ENCODE peak calls at places on chromosome 9, in nine cellular contexts. One of them, this sample, is unnamed.
A peak's percentile ranks its signal among the peaks of the same experiment; 100 is the strongest.

GRCh38 chr9:15430920-15431844 is 8.5 kb downstream of the SNAPC3 start:
- DNase-seq in left ventricle myocardium inferior: no peak
- DNase-seq in endothelial cell: no peak
- DNase-seq in heart left ventricle: no peak
- DNase-seq in AG10803: no peak
- DNase-seq in tibial nerve: no peak
- DNase-seq in transverse colon: peak; percentile 41
- DNase-seq in upper lobe of right lung: no peak
- DNase-seq in DND-41: no peak
- DNase-seq in this sample: no peak

GRCh38 chr9:105957830-105958229 is 263.5 kb downstream of the TMEM38B start:
- DNase-seq in left ventricle myocardium inferior: no peak
- DNase-seq in endothelial cell: no peak
- DNase-seq in heart left ventricle: no peak
- DNase-seq in AG10803: no peak
- DNase-seq in tibial nerve: no peak
- DNase-seq in transverse colon: no peak
- DNase-seq in upper lobe of right lung: no peak
- DNase-seq in DND-41: no peak
- DNase-seq in this sample: peak; percentile 3

GRCh38 chr9:126630458-126631237 is 16.9 kb downstream of the LMX1B start:
- DNase-seq in left ventricle myocardium inferior: no peak
- DNase-seq in endothelial cell: no peak
- DNase-seq in heart left ventricle: no peak
- DNase-seq in AG10803: no peak
- DNase-seq in tibial nerve: no peak
- DNase-seq in transverse colon: no peak
- DNase-seq in upper lobe of right lung: no peak
- DNase-seq in DND-41: no peak
- DNase-seq in this sample: no peak

GRCh38 chr9:118401551-118401950 is 697.3 kb downstream of the TLR4 start:
- DNase-seq in left ventricle myocardium inferior: no peak
- DNase-seq in endothelial cell: no peak
- DNase-seq in heart left ventricle: no peak
- DNase-seq in AG10803: no peak
- DNase-seq in tibial nerve: no peak
- DNase-seq in transverse colon: no peak
- DNase-seq in upper lobe of right lung: no peak
- DNase-seq in DND-41: no peak
- DNase-seq in this sample: no peak

GRCh38 chr9:75086443-75087278 is 1.3 kb downstream of the NMRK1 start:
- DNase-seq in left ventricle myocardium inferior: peak; percentile 18
- DNase-seq in endothelial cell: no peak
- DNase-seq in heart left ventricle: no peak
- DNase-seq in AG10803: no peak
- DNase-seq in tibial nerve: no peak
- DNase-seq in transverse colon: peak; percentile 39
- DNase-seq in upper lobe of right lung: peak; percentile 74
- DNase-seq in DND-41: no peak
- DNase-seq in this sample: no peak

GRCh38 chr9:70156729-70157128 is 102.0 kb upstream of the SMC5 start:
- DNase-seq in left ventricle myocardium inferior: no peak
- DNase-seq in endothelial cell: no peak
- DNase-seq in heart left ventricle: no peak
- DNase-seq in AG10803: peak; percentile 38
- DNase-seq in tibial nerve: no peak
- DNase-seq in transverse colon: no peak
- DNase-seq in upper lobe of right lung: no peak
- DNase-seq in DND-41: no peak
- DNase-seq in this sample: no peak

GRCh38 chr9:96484521-96484931 is 34.6 kb downstream of the HABP4 start:
- DNase-seq in left ventricle myocardium inferior: no peak
- DNase-seq in endothelial cell: no peak
- DNase-seq in heart left ventricle: no peak
- DNase-seq in AG10803: peak; percentile 38
- DNase-seq in tibial nerve: no peak
- DNase-seq in transverse colon: no peak
- DNase-seq in upper lobe of right lung: no peak
- DNase-seq in DND-41: no peak
- DNase-seq in this sample: no peak

GRCh38 chr9:130823435-130823834 is 11.6 kb upstream of the ABL1 start:
- DNase-seq in left ventricle myocardium inferior: no peak
- DNase-seq in endothelial cell: no peak
- DNase-seq in heart left ventricle: no peak
- DNase-seq in AG10803: peak; percentile 35
- DNase-seq in tibial nerve: no peak
- DNase-seq in transverse colon: no peak
- DNase-seq in upper lobe of right lung: no peak
- DNase-seq in DND-41: no peak
- DNase-seq in this sample: no peak

GRCh38 chr9:72457366-72457765 is 64.0 kb upstream of the TMC1 start:
- DNase-seq in left ventricle myocardium inferior: no peak
- DNase-seq in endothelial cell: no peak
- DNase-seq in heart left ventricle: no peak
- DNase-seq in AG10803: no peak
- DNase-seq in tibial nerve: no peak
- DNase-seq in transverse colon: no peak
- DNase-seq in upper lobe of right lung: no peak
- DNase-seq in DND-41: no peak
- DNase-seq in this sample: no peak

GRCh38 chr9:113931140-113931539 is 55.0 kb downstream of the ZNF618 start:
- DNase-seq in left ventricle myocardium inferior: no peak
- DNase-seq in endothelial cell: no peak
- DNase-seq in heart left ventricle: no peak
- DNase-seq in AG10803: no peak
- DNase-seq in tibial nerve: no peak
- DNase-seq in transverse colon: no peak
- DNase-seq in upper lobe of right lung: no peak
- DNase-seq in DND-41: no peak
- DNase-seq in this sample: no peak

GRCh38 chr9:137159105-137160053 is 10.5 kb downstream of the LRRC26 start:
- DNase-seq in left ventricle myocardium inferior: no peak
- DNase-seq in endothelial cell: no peak
- DNase-seq in heart left ventricle: no peak
- DNase-seq in AG10803: no peak
- DNase-seq in tibial nerve: no peak
- DNase-seq in transverse colon: no peak
- DNase-seq in upper lobe of right lung: no peak
- DNase-seq in DND-41: no peak
- DNase-seq in this sample: no peak

GRCh38 chr9:34197756-34198711 is 19.2 kb downstream of the UBAP1 start:
- DNase-seq in left ventricle myocardium inferior: no peak
- DNase-seq in endothelial cell: peak; percentile 10
- DNase-seq in heart left ventricle: no peak
- DNase-seq in AG10803: no peak
- DNase-seq in tibial nerve: no peak
- DNase-seq in transverse colon: no peak
- DNase-seq in upper lobe of right lung: peak; percentile 51
- DNase-seq in DND-41: peak; percentile 13
- DNase-seq in this sample: no peak

GRCh38 chr9:111857555-111858211 is 38.9 kb upstream of the UGCG start:
- DNase-seq in left ventricle myocardium inferior: no peak
- DNase-seq in endothelial cell: no peak
- DNase-seq in heart left ventricle: no peak
- DNase-seq in AG10803: peak; percentile 53
- DNase-seq in tibial nerve: no peak
- DNase-seq in transverse colon: no peak
- DNase-seq in upper lobe of right lung: no peak
- DNase-seq in DND-41: no peak
- DNase-seq in this sample: peak; percentile 65

GRCh38 chr9:68669189-68669588 is 35.9 kb upstream of the PIP5K1B start:
- DNase-seq in left ventricle myocardium inferior: no peak
- DNase-seq in endothelial cell: no peak
- DNase-seq in heart left ventricle: no peak
- DNase-seq in AG10803: no peak
- DNase-seq in tibial nerve: no peak
- DNase-seq in transverse colon: no peak
- DNase-seq in upper lobe of right lung: no peak
- DNase-seq in DND-41: no peak
- DNase-seq in this sample: no peak

GRCh38 chr9:127445851-127446719 is 5.1 kb downstream of the RPL12 start:
- DNase-seq in left ventricle myocardium inferior: no peak
- DNase-seq in endothelial cell: no peak
- DNase-seq in heart left ventricle: no peak
- DNase-seq in AG10803: no peak
- DNase-seq in tibial nerve: no peak
- DNase-seq in transverse colon: no peak
- DNase-seq in upper lobe of right lung: no peak
- DNase-seq in DND-41: no peak
- DNase-seq in this sample: no peak

GRCh38 chr9:16986441-16987387 is 116.2 kb upstream of the BNC2 start:
- DNase-seq in left ventricle myocardium inferior: no peak
- DNase-seq in endothelial cell: no peak
- DNase-seq in heart left ventricle: no peak
- DNase-seq in AG10803: peak; percentile 90
- DNase-seq in tibial nerve: no peak
- DNase-seq in transverse colon: no peak
- DNase-seq in upper lobe of right lung: no peak
- DNase-seq in DND-41: peak; percentile 64
- DNase-seq in this sample: no peak

GRCh38 chr9:5800969-5801738 is 31.8 kb downstream of the ERMP1 start:
- DNase-seq in left ventricle myocardium inferior: no peak
- DNase-seq in endothelial cell: no peak
- DNase-seq in heart left ventricle: no peak
- DNase-seq in AG10803: peak; percentile 8
- DNase-seq in tibial nerve: no peak
- DNase-seq in transverse colon: no peak
- DNase-seq in upper lobe of right lung: no peak
- DNase-seq in DND-41: no peak
- DNase-seq in this sample: peak; percentile 34

GRCh38 chr9:37421914-37422288 is 595 bp upstream of the GRHPR start:
- DNase-seq in left ventricle myocardium inferior: no peak
- DNase-seq in endothelial cell: no peak
- DNase-seq in heart left ventricle: no peak
- DNase-seq in AG10803: no peak
- DNase-seq in tibial nerve: no peak
- DNase-seq in transverse colon: no peak
- DNase-seq in upper lobe of right lung: no peak
- DNase-seq in DND-41: no peak
- DNase-seq in this sample: no peak

GRCh38 chr9:125241000-125241862 is at the start of gene HSPA5:
- DNase-seq in left ventricle myocardium inferior: peak; percentile 100
- DNase-seq in endothelial cell: peak; percentile 99
- DNase-seq in heart left ventricle: peak; percentile 100
- DNase-seq in AG10803: peak; percentile 100
- DNase-seq in tibial nerve: peak; percentile 99
- DNase-seq in transverse colon: peak; percentile 100
- DNase-seq in upper lobe of right lung: peak; percentile 100
- DNase-seq in DND-41: peak; percentile 99
- DNase-seq in this sample: peak; percentile 96
- TF ChIP-seq CTCF in left ventricle myocardium inferior: peak; percentile 28
- TF ChIP-seq CTCF in endothelial cell: no peak
- TF ChIP-seq CTCF in heart left ventricle: peak; percentile 21
- TF ChIP-seq CTCF in AG10803: no peak
- TF ChIP-seq CTCF in tibial nerve: peak; percentile 5
- TF ChIP-seq CTCF in transverse colon: no peak
- TF ChIP-seq CTCF in upper lobe of right lung: no peak
- TF ChIP-seq CTCF in DND-41: peak; percentile 21
- TF ChIP-seq CTCF in this sample: no peak

GRCh38 chr9:122656378-122656777 is 1.0 kb downstream of the OR1B1 start:
- DNase-seq in left ventricle myocardium inferior: no peak
- DNase-seq in endothelial cell: no peak
- DNase-seq in heart left ventricle: no peak
- DNase-seq in AG10803: no peak
- DNase-seq in tibial nerve: no peak
- DNase-seq in transverse colon: no peak
- DNase-seq in upper lobe of right lung: no peak
- DNase-seq in DND-41: no peak
- DNase-seq in this sample: no peak
- TF ChIP-seq CTCF in left ventricle myocardium inferior: no peak
- TF ChIP-seq CTCF in endothelial cell: no peak
- TF ChIP-seq CTCF in heart left ventricle: no peak
- TF ChIP-seq CTCF in AG10803: no peak
- TF ChIP-seq CTCF in tibial nerve: no peak
- TF ChIP-seq CTCF in transverse colon: no peak
- TF ChIP-seq CTCF in upper lobe of right lung: no peak
- TF ChIP-seq CTCF in DND-41: no peak
- TF ChIP-seq CTCF in this sample: no peak

GRCh38 chr9:124309665-124310064 is 51.9 kb downstream of the NEK6 start:
- DNase-seq in left ventricle myocardium inferior: no peak
- DNase-seq in endothelial cell: no peak
- DNase-seq in heart left ventricle: no peak
- DNase-seq in AG10803: peak; percentile 96
- DNase-seq in tibial nerve: no peak
- DNase-seq in transverse colon: no peak
- DNase-seq in upper lobe of right lung: no peak
- DNase-seq in DND-41: no peak
- DNase-seq in this sample: peak; percentile 82

GRCh38 chr9:124315856-124316255 is 58.1 kb downstream of the NEK6 start:
- DNase-seq in left ventricle myocardium inferior: no peak
- DNase-seq in endothelial cell: no peak
- DNase-seq in heart left ventricle: no peak
- DNase-seq in AG10803: no peak
- DNase-seq in tibial nerve: no peak
- DNase-seq in transverse colon: no peak
- DNase-seq in upper lobe of right lung: no peak
- DNase-seq in DND-41: no peak
- DNase-seq in this sample: no peak

GRCh38 chr9:124311283-124311682 is 53.5 kb downstream of the NEK6 start:
- DNase-seq in left ventricle myocardium inferior: no peak
- DNase-seq in endothelial cell: no peak
- DNase-seq in heart left ventricle: no peak
- DNase-seq in AG10803: no peak
- DNase-seq in tibial nerve: no peak
- DNase-seq in transverse colon: no peak
- DNase-seq in upper lobe of right lung: no peak
- DNase-seq in DND-41: no peak
- DNase-seq in this sample: no peak

GRCh38 chr9:124313940-124314339 is 56.2 kb downstream of the NEK6 start:
- DNase-seq in left ventricle myocardium inferior: no peak
- DNase-seq in endothelial cell: no peak
- DNase-seq in heart left ventricle: no peak
- DNase-seq in AG10803: no peak
- DNase-seq in tibial nerve: no peak
- DNase-seq in transverse colon: no peak
- DNase-seq in upper lobe of right lung: no peak
- DNase-seq in DND-41: no peak
- DNase-seq in this sample: no peak

GRCh38 chr9:124312290-124313265 is 54.8 kb downstream of the NEK6 start:
- DNase-seq in left ventricle myocardium inferior: no peak
- DNase-seq in endothelial cell: no peak
- DNase-seq in heart left ventricle: no peak
- DNase-seq in AG10803: no peak
- DNase-seq in tibial nerve: no peak
- DNase-seq in transverse colon: no peak
- DNase-seq in upper lobe of right lung: no peak
- DNase-seq in DND-41: no peak
- DNase-seq in this sample: no peak
- TF ChIP-seq CTCF in left ventricle myocardium inferior: no peak
- TF ChIP-seq CTCF in endothelial cell: no peak
- TF ChIP-seq CTCF in heart left ventricle: no peak
- TF ChIP-seq CTCF in AG10803: peak; percentile 6
- TF ChIP-seq CTCF in tibial nerve: no peak
- TF ChIP-seq CTCF in transverse colon: no peak
- TF ChIP-seq CTCF in upper lobe of right lung: no peak
- TF ChIP-seq CTCF in DND-41: peak; percentile 14
- TF ChIP-seq CTCF in this sample: no peak

DNA sequence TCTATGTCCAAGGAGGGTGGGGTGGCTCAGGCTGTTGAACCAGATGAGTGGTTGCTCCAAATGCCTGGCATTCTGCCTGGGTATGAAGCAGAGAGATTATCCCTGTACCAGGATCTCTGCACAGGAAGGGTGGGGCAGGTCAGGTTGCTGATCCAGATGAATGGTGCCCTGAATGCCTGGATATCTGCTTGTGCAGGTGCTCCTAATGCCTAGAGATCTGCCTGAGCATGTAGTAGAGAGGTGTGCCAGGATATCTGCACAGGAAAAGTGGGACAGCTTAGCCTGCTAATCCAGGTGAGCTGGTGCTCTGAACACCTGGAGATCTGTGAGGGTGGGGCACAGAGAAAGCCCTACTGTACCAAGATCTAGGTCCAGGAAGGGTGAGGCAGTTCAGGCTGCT is 189.6 kb upstream of the DMRTA1 start:
- DNase-seq in left ventricle myocardium inferior: no peak
- DNase-seq in endothelial cell: no peak
- DNase-seq in heart left ventricle: no peak
- DNase-seq in AG10803: no peak
- DNase-seq in tibial nerve: no peak
- DNase-seq in transverse colon: no peak
- DNase-seq in upper lobe of right lung: no peak
- DNase-seq in DND-41: no peak
- DNase-seq in this sample: no peak
- TF ChIP-seq CTCF in left ventricle myocardium inferior: no peak
- TF ChIP-seq CTCF in endothelial cell: no peak
- TF ChIP-seq CTCF in heart left ventricle: no peak
- TF ChIP-seq CTCF in AG10803: no peak
- TF ChIP-seq CTCF in tibial nerve: no peak
- TF ChIP-seq CTCF in transverse colon: no peak
- TF ChIP-seq CTCF in upper lobe of right lung: no peak
- TF ChIP-seq CTCF in DND-41: no peak
- TF ChIP-seq CTCF in this sample: no peak

This sample was measured in Calu3.